ENCODE peak calls at places on chromosomes 13 and 19, in eight cellular contexts. O, N, G, U, Z, J, R and B are unnamed samples. For H3K27me3, the result is how much of the 10 kb centered on the place peaks cover.

GRCh38 chr13:89982406-89983085 is 1364.9 kb upstream of the MIR17HG start:
- DNase-seq in O (no peak), N (no peak), G (no peak), U (no peak), Z (no peak), J (no peak), R (no peak), B (no peak)

GRCh38 chr19:45473366-45474190 is 5.8 kb downstream of the FOSB start:
- DNase-seq in O (no peak), N (no peak), G (no peak), U (peak), Z (no peak), J (peak), R (no peak), B (no peak)

GRCh38 chr13:53338760-53339159 is 310.1 kb downstream of the OLFM4 start:
- DNase-seq in O (no peak), N (no peak), G (no peak), U (no peak), Z (no peak), J (no peak), R (no peak), B (no peak)

GRCh38 chr13:97243915-97244820 is 22.0 kb downstream of the MBNL2 start:
- DNase-seq in O (no peak), N (no peak), G (no peak), U (no peak), Z (no peak), J (no peak), R (no peak), B (no peak)

GRCh38 chr19:19049406-19049805 is 14.4 kb upstream of the SLC25A42 start:
- DNase-seq in O (no peak), N (no peak), G (no peak), U (no peak), Z (no peak), J (no peak), R (peak), B (no peak)

GRCh38 chr19:18437481-18438330 is at the start of gene ISYNA1:
- DNase-seq in O (peak), N (no peak), G (no peak), U (peak), Z (peak), J (peak), R (peak), B (no peak)

GRCh38 chr13:20499986-20500385 is 25.7 kb downstream of the CRYL1 start:
- DNase-seq in O (no peak), N (no peak), G (no peak), U (no peak), Z (no peak), J (no peak), R (peak), B (no peak)

GRCh38 chr19:16315825-16316505 is 8.7 kb upstream of the KLF2 start:
- DNase-seq in O (peak), N (no peak), G (peak), U (no peak), Z (no peak), J (no peak), R (peak), B (no peak)

GRCh38 chr13:48155850-48156249 is 60.9 kb upstream of the MED4 start:
- DNase-seq in O (no peak), N (no peak), G (no peak), U (no peak), Z (no peak), J (peak), R (peak), B (no peak)

GRCh38 chr13:111533900-111534645 is 213.6 kb downstream of the TEX29 start:
- DNase-seq in O (no peak), N (no peak), G (no peak), U (no peak), Z (no peak), J (no peak), R (no peak), B (no peak)

GRCh38 chr19:39306075-39306474 is 9.9 kb downstream of the IFNL1 start:
- DNase-seq in O (no peak), N (no peak), G (no peak), U (no peak), Z (no peak), J (no peak), R (no peak), B (no peak)

GRCh38 chr19:39303373-39304184 is 7.4 kb downstream of the IFNL1 start:
- DNase-seq in O (no peak), N (no peak), G (no peak), U (peak), Z (no peak), J (no peak), R (no peak), B (no peak)

GRCh38 chr19:39301562-39301961 is 5.4 kb downstream of the IFNL1 start:
- DNase-seq in O (no peak), N (no peak), G (no peak), U (no peak), Z (no peak), J (no peak), R (no peak), B (no peak)

GRCh38 chr19:39304701-39305571 is 8.7 kb downstream of the IFNL1 start:
- DNase-seq in O (no peak), N (no peak), G (no peak), U (peak), Z (no peak), J (no peak), R (no peak), B (no peak)

DNA sequence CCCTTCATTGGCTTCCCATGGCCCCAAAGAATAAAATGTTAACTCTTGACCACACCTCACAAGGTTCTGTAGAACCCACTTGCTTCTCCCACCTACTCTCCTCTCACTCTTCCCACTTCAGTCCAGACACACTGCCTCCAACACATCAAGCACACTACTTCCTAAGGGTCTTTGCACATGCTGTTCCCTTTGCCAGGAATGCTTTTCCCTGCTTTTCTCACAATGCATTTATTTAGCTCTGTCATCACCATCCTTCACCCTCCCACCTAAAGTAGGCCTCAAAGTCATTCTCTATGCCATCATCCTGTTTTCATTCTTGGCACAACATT is 7.9 kb downstream of the IFNL1 start:
- DNase-seq in O (no peak), N (no peak), G (no peak), U (no peak), Z (no peak), J (no peak), R (no peak), B (no peak)
- H3K27me3 ChIP-seq in O (half or more), N (under half), G (under half), U (under half), Z (under half), J (under half), R (half or more), B (under half)

DNA sequence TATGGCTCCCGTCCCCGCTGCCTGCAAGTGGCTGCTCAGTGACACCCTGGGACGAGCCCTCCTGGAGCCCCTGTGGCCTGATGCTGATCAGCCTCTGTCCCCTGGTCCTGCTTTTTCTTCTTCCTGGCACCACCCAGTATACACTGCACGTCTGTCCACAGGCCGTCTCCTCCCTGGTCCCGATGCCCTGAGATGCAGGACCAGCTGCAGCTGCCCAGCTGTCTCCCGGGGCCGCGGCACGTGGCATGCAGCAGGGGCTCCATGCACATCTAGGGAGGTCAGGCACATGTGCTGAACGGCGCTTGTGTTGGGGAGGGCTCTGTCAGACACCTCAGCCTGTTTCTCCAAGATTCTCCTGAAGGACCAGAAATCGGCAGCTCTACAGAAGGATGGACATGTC is 30.2 kb downstream of the ZFR2 start:
- DNase-seq in O (no peak), N (no peak), G (no peak), U (no peak), Z (no peak), J (no peak), R (no peak), B (no peak)
- H3K27me3 ChIP-seq in O (under half), N (under half), G (under half), U (under half), Z (under half), J (under half), R (under half), B (under half)

GRCh38 chr19:43704002-43704705 is 11.7 kb upstream of the IRGC start:
- DNase-seq in O (no peak), N (no peak), G (no peak), U (no peak), Z (no peak), J (no peak), R (no peak), B (no peak)

GRCh38 chr19:43705729-43706128 is 10.1 kb upstream of the IRGC start:
- DNase-seq in O (no peak), N (no peak), G (no peak), U (no peak), Z (no peak), J (no peak), R (no peak), B (no peak)

GRCh38 chr19:43708716-43709115 is 7.2 kb upstream of the IRGC start:
- DNase-seq in O (no peak), N (no peak), G (no peak), U (no peak), Z (no peak), J (no peak), R (no peak), B (no peak)

GRCh38 chr19:43711751-43712355 is 4.0 kb upstream of the IRGC start:
- DNase-seq in O (no peak), N (no peak), G (no peak), U (no peak), Z (no peak), J (no peak), R (no peak), B (no peak)

GRCh38 chr19:43707158-43707712 is 8.6 kb upstream of the IRGC start:
- DNase-seq in O (no peak), N (no peak), G (no peak), U (no peak), Z (no peak), J (no peak), R (no peak), B (no peak)
- H3K27me3 ChIP-seq in O (under half), N (under half), G (under half), U (under half), Z (under half), J (under half), R (under half), B (under half)

GRCh38 chr13:109606404-109607028 is 179.9 kb downstream of the IRS2 start:
- DNase-seq in O (no peak), N (no peak), G (no peak), U (no peak), Z (no peak), J (no peak), R (no peak), B (no peak)

GRCh38 chr13:109610517-109610916 is 175.9 kb downstream of the IRS2 start:
- DNase-seq in O (peak), N (no peak), G (peak), U (peak), Z (no peak), J (peak), R (no peak), B (no peak)

GRCh38 chr13:109608503-109608902 is 177.9 kb downstream of the IRS2 start:
- DNase-seq in O (no peak), N (no peak), G (no peak), U (no peak), Z (no peak), J (no peak), R (no peak), B (no peak)

GRCh38 chr13:109605846-109606245 is 180.5 kb downstream of the IRS2 start:
- DNase-seq in O (no peak), N (no peak), G (no peak), U (no peak), Z (no peak), J (no peak), R (no peak), B (no peak)

DNA sequence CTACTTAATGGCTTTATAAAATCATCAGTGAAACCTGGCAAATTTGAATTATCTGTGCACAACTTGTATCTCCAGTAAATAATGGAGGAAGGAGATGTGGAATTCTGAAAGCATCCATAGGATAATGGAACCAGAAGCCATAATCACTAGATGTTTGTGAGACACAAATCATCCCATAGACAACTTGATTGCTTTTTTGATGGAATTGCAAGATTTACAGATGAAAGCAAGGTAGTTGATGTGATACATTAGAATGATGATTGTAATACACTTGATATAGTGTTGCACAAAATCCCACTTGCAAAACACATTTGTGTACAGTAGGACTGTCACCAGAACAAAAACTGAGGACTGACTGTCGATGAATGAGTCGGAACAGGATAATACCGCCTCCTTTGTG is 178.4 kb downstream of the IRS2 start:
- DNase-seq in O (no peak), N (no peak), G (no peak), U (no peak), Z (no peak), J (no peak), R (no peak), B (no peak)
- H3K27me3 ChIP-seq in O (under half), N (under half), G (under half), U (under half), Z (under half), J (under half), R (under half), B (under half)